ENCODE peak calls at places on chromosome 4, in nine cellular contexts. One of them, this sample, is unnamed.

GRCh38 chr4:147723316-147723715 is 8.6 kb upstream of the ARHGAP10 start:
- DNase-seq in breast epithelium: no peak
- DNase-seq in transverse colon: no peak
- DNase-seq in left lung: no peak
- DNase-seq in A549: no peak
- DNase-seq in mesothelial cell of epicardium: no peak
- DNase-seq in tibial nerve: no peak
- DNase-seq in AG09319: no peak
- DNase-seq in tibial artery: peak
- DNase-seq in this sample: no peak

GRCh38 chr4:149164282-149164681 is 651.4 kb downstream of the IQCM start:
- DNase-seq in tibial artery: no peak
- DNase-seq in A549: peak
- DNase-seq in tibial nerve: no peak
- DNase-seq in transverse colon: no peak
- DNase-seq in left lung: no peak
- DNase-seq in AG09319: peak
- DNase-seq in breast epithelium: no peak
- DNase-seq in mesothelial cell of epicardium: peak
- DNase-seq in this sample: no peak

GRCh38 chr4:86741841-86742240 is 107.3 kb downstream of the SLC10A6 start:
- DNase-seq in A549: no peak
- DNase-seq in tibial nerve: no peak
- DNase-seq in breast epithelium: no peak
- DNase-seq in left lung: no peak
- DNase-seq in mesothelial cell of epicardium: no peak
- DNase-seq in tibial artery: no peak
- DNase-seq in transverse colon: no peak
- DNase-seq in AG09319: no peak
- DNase-seq in this sample: no peak

GRCh38 chr4:95289028-95289634 is 259.6 kb downstream of the UNC5C start:
- DNase-seq in tibial artery: no peak
- DNase-seq in tibial nerve: no peak
- DNase-seq in A549: peak
- DNase-seq in breast epithelium: no peak
- DNase-seq in left lung: no peak
- DNase-seq in mesothelial cell of epicardium: no peak
- DNase-seq in AG09319: no peak
- DNase-seq in transverse colon: no peak
- DNase-seq in this sample: no peak

GRCh38 chr4:147610666-147611065 is 6.5 kb upstream of the TMEM184C start:
- DNase-seq in mesothelial cell of epicardium: no peak
- DNase-seq in transverse colon: no peak
- DNase-seq in breast epithelium: no peak
- DNase-seq in AG09319: no peak
- DNase-seq in A549: no peak
- DNase-seq in left lung: no peak
- DNase-seq in tibial nerve: no peak
- DNase-seq in tibial artery: no peak
- DNase-seq in this sample: no peak

GRCh38 chr4:1510931-1511330 is 104.7 kb upstream of the NKX1-1 start:
- DNase-seq in left lung: peak
- DNase-seq in tibial nerve: no peak
- DNase-seq in tibial artery: no peak
- DNase-seq in transverse colon: no peak
- DNase-seq in A549: no peak
- DNase-seq in mesothelial cell of epicardium: no peak
- DNase-seq in breast epithelium: no peak
- DNase-seq in AG09319: no peak
- DNase-seq in this sample: no peak

GRCh38 chr4:165190591-165191212 is 16.7 kb upstream of the KLHL2 start:
- DNase-seq in mesothelial cell of epicardium: no peak
- DNase-seq in tibial nerve: no peak
- DNase-seq in breast epithelium: no peak
- DNase-seq in left lung: no peak
- DNase-seq in tibial artery: no peak
- DNase-seq in AG09319: no peak
- DNase-seq in transverse colon: no peak
- DNase-seq in A549: no peak
- DNase-seq in this sample: peak

GRCh38 chr4:1290165-1290977 is 680 bp downstream of the MAEA start:
- DNase-seq in AG09319: no peak
- DNase-seq in transverse colon: peak
- DNase-seq in A549: peak
- DNase-seq in breast epithelium: no peak
- DNase-seq in tibial nerve: no peak
- DNase-seq in mesothelial cell of epicardium: no peak
- DNase-seq in left lung: no peak
- DNase-seq in tibial artery: no peak
- DNase-seq in this sample: peak

GRCh38 chr4:37594095-37594494 is 92.1 kb downstream of the RELL1 start:
- DNase-seq in tibial artery: no peak
- DNase-seq in tibial nerve: no peak
- DNase-seq in transverse colon: no peak
- DNase-seq in breast epithelium: no peak
- DNase-seq in A549: no peak
- DNase-seq in left lung: no peak
- DNase-seq in AG09319: no peak
- DNase-seq in mesothelial cell of epicardium: no peak
- DNase-seq in this sample: no peak

GRCh38 chr4:80486603-80487002 is 151.1 kb downstream of the CFAP299 start:
- DNase-seq in mesothelial cell of epicardium: no peak
- DNase-seq in AG09319: no peak
- DNase-seq in tibial nerve: no peak
- DNase-seq in tibial artery: no peak
- DNase-seq in left lung: no peak
- DNase-seq in A549: no peak
- DNase-seq in transverse colon: no peak
- DNase-seq in breast epithelium: no peak
- DNase-seq in this sample: no peak

GRCh38 chr4:182906786-182907185 is 10.4 kb downstream of the DCTD start:
- DNase-seq in left lung: no peak
- DNase-seq in A549: no peak
- DNase-seq in breast epithelium: no peak
- DNase-seq in AG09319: no peak
- DNase-seq in mesothelial cell of epicardium: no peak
- DNase-seq in transverse colon: no peak
- DNase-seq in tibial nerve: no peak
- DNase-seq in tibial artery: no peak
- DNase-seq in this sample: no peak

GRCh38 chr4:150867148-150867547 is 147.9 kb downstream of the LRBA start:
- DNase-seq in AG09319: peak
- DNase-seq in transverse colon: no peak
- DNase-seq in A549: peak
- DNase-seq in mesothelial cell of epicardium: no peak
- DNase-seq in tibial artery: no peak
- DNase-seq in tibial nerve: no peak
- DNase-seq in breast epithelium: no peak
- DNase-seq in left lung: no peak
- DNase-seq in this sample: peak

DNA sequence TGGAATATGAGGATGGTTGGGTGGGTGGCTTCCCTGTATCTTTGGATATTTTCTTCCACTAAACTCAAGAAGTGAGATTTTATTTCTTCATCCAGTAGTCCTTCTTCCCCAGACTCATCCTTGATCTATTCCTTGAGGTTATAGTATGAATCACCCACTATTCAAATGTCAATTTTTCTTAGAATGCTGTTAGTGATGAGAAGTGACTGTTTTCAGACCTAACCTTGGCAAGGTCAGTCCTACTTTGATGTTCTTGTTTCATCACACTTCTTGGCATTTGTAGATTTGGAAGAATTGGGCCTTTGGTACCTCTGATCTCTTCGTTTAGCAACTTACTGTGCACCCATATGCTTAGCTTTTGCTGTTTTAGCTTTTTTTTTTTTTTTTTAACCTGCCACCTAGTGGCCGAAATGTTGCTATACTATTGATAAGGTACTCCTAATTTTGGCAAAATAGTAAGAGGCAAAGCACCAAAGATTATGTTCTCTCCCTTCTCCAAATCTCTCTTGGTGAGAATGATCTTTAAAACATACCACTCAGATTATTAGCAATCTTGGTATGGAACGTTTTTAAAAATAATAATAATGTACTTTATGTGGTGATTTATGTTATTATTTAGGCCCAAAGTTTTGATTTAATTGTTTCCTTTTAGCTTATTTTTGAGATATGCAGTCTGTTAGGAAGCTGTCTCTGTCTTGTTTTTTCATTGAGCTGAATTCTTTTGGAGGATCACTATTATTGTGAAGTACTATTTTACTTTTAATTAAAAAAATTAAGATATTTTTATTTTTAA is 16.5 kb downstream of the DCK start:
- DNase-seq in AG09319: no peak
- DNase-seq in breast epithelium: no peak
- DNase-seq in mesothelial cell of epicardium: no peak
- DNase-seq in tibial nerve: no peak
- DNase-seq in A549: peak
- DNase-seq in left lung: no peak
- DNase-seq in transverse colon: no peak
- DNase-seq in tibial artery: no peak
- DNase-seq in this sample: no peak
- TF ChIP-seq CTCF in AG09319: peak
- TF ChIP-seq CTCF in breast epithelium: peak
- TF ChIP-seq CTCF in mesothelial cell of epicardium: peak
- TF ChIP-seq CTCF in tibial nerve: peak
- TF ChIP-seq CTCF in A549: peak
- TF ChIP-seq CTCF in left lung: peak
- TF ChIP-seq CTCF in transverse colon: peak
- TF ChIP-seq CTCF in tibial artery: peak
- TF ChIP-seq CTCF in this sample: peak

DNA sequence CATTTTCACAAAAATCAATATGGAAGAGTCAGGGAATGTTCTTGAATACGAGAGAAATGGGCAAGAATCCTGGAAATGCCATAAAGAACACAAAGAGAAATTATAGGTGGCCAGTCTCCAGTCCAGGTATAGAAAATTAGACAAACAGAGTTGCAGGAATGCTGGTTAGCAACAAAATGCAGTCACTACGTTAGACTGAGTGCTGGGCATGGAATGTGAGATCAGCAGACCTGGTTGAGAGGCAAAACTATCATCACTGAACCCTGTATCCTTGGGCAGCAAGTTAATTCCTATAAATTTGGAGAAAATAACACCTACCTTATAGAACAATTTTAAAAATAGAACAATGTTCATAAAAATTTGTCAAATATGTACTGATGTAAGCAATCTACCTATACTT is 417.4 kb downstream of the INPP4B start:
- DNase-seq in mesothelial cell of epicardium: no peak
- DNase-seq in left lung: no peak
- DNase-seq in A549: no peak
- DNase-seq in tibial nerve: no peak
- DNase-seq in tibial artery: no peak
- DNase-seq in breast epithelium: no peak
- DNase-seq in transverse colon: no peak
- DNase-seq in AG09319: no peak
- DNase-seq in this sample: no peak
- TF ChIP-seq CTCF in mesothelial cell of epicardium: no peak
- TF ChIP-seq CTCF in left lung: no peak
- TF ChIP-seq CTCF in A549: no peak
- TF ChIP-seq CTCF in tibial nerve: no peak
- TF ChIP-seq CTCF in tibial artery: no peak
- TF ChIP-seq CTCF in breast epithelium: no peak
- TF ChIP-seq CTCF in transverse colon: no peak
- TF ChIP-seq CTCF in AG09319: no peak
- TF ChIP-seq CTCF in this sample: no peak

GRCh38 chr4:8586671-8587468 is 5.7 kb upstream of the CPZ start:
- DNase-seq in tibial artery: no peak
- DNase-seq in breast epithelium: no peak
- DNase-seq in AG09319: no peak
- DNase-seq in tibial nerve: no peak
- DNase-seq in A549: no peak
- DNase-seq in transverse colon: no peak
- DNase-seq in left lung: peak
- DNase-seq in mesothelial cell of epicardium: no peak
- DNase-seq in this sample: no peak
- TF ChIP-seq CTCF in tibial artery: no peak
- TF ChIP-seq CTCF in breast epithelium: no peak
- TF ChIP-seq CTCF in AG09319: no peak
- TF ChIP-seq CTCF in tibial nerve: no peak
- TF ChIP-seq CTCF in A549: peak
- TF ChIP-seq CTCF in transverse colon: no peak
- TF ChIP-seq CTCF in left lung: no peak
- TF ChIP-seq CTCF in mesothelial cell of epicardium: no peak
- TF ChIP-seq CTCF in this sample: no peak

GRCh38 chr4:41360911-41361830 is 104.4 kb downstream of the UCHL1 start:
- DNase-seq in tibial artery: peak
- DNase-seq in left lung: peak
- DNase-seq in AG09319: no peak
- DNase-seq in breast epithelium: peak
- DNase-seq in tibial nerve: no peak
- DNase-seq in A549: peak
- DNase-seq in mesothelial cell of epicardium: peak
- DNase-seq in transverse colon: peak
- DNase-seq in this sample: no peak

GRCh38 chr4:41358626-41359025 is 101.9 kb downstream of the UCHL1 start:
- DNase-seq in A549: peak
- DNase-seq in AG09319: no peak
- DNase-seq in tibial nerve: no peak
- DNase-seq in transverse colon: no peak
- DNase-seq in breast epithelium: no peak
- DNase-seq in left lung: no peak
- DNase-seq in mesothelial cell of epicardium: no peak
- DNase-seq in tibial artery: no peak
- DNase-seq in this sample: no peak

GRCh38 chr4:41360214-41360910 is 103.6 kb downstream of the UCHL1 start:
- DNase-seq in transverse colon: peak
- DNase-seq in A549: peak
- DNase-seq in tibial nerve: peak
- DNase-seq in tibial artery: peak
- DNase-seq in AG09319: no peak
- DNase-seq in mesothelial cell of epicardium: peak
- DNase-seq in breast epithelium: peak
- DNase-seq in left lung: peak
- DNase-seq in this sample: peak

GRCh38 chr4:41359836-41360213 is 103.1 kb downstream of the UCHL1 start:
- DNase-seq in left lung: no peak
- DNase-seq in tibial artery: no peak
- DNase-seq in AG09319: no peak
- DNase-seq in tibial nerve: no peak
- DNase-seq in mesothelial cell of epicardium: no peak
- DNase-seq in transverse colon: no peak
- DNase-seq in A549: peak
- DNase-seq in breast epithelium: no peak
- DNase-seq in this sample: no peak

DNA sequence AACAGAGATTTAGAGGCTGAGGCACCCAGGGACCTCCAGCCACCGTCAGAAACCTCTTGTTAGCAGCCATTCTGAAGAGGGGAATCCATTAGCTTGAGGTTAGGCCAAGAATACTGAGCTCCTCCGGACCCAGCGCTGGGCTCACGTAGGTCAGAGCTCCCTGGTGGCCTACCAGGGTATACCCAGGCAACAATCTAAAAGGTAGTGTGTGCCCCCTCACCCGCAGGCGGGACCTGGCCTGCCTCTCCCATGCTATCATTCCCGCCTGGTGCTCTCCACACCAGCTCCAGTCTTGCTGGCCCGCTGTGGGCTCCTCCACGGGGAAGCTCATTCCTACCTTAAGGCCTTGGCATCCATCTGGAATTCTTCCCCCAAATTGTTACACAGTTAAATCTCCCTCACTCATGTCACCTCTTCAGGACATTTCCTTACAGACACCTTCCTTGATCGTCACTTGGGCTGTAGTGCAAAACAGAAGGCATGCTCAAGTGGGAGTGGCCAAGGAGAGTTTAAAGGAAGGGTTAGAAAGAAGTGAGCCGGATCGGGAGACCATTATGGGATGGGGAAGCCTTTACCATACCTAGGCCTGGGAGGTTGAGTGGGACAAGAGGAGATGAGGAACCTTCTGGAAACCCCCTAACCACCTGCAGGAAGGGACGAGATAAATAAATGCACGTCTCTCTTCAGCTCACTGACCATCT is 102.5 kb downstream of the UCHL1 start:
- DNase-seq in breast epithelium: no peak
- DNase-seq in mesothelial cell of epicardium: no peak
- DNase-seq in transverse colon: no peak
- DNase-seq in tibial artery: no peak
- DNase-seq in A549: peak
- DNase-seq in tibial nerve: no peak
- DNase-seq in AG09319: no peak
- DNase-seq in left lung: no peak
- DNase-seq in this sample: no peak
- TF ChIP-seq CTCF in breast epithelium: no peak
- TF ChIP-seq CTCF in mesothelial cell of epicardium: no peak
- TF ChIP-seq CTCF in transverse colon: no peak
- TF ChIP-seq CTCF in tibial artery: no peak
- TF ChIP-seq CTCF in A549: no peak
- TF ChIP-seq CTCF in tibial nerve: no peak
- TF ChIP-seq CTCF in AG09319: no peak
- TF ChIP-seq CTCF in left lung: no peak
- TF ChIP-seq CTCF in this sample: no peak